ENCODE peak calls at places on chromosomes 4 and X, in seven cellular contexts. K is prostate gland; M is NCI-H1092; F is activated CD8-positive, alpha-beta memory T cell treated with anti-CD3 and anti-CD28 coated beads for 1 hour; V is pons; H is AG09309; A is activated CD4-positive, CD25-positive, alpha-beta regulatory T cell treated with anti-CD3 and anti-CD28 coated beads, Interleukin-2, amount 50 U/mL, for 72 hours. E is an unnamed sample.

GRCh38 chr4:61395754-61396153 is 195.6 kb downstream of the ADGRL3 start:
- DNase-seq in A (no peak), K (no peak), H (no peak), M (no peak), V (no peak), F (no peak), E (no peak)

GRCh38 chr4:159455675-159456235 is 352.9 kb downstream of the RAPGEF2 start:
- DNase-seq in F (no peak), K (no peak), M (no peak), H (no peak), A (no peak), V (peak), E (no peak)

GRCh38 chr4:111562811-111563210 is 582.4 kb upstream of the FAM241A start:
- DNase-seq in V (no peak), F (no peak), A (no peak), H (no peak), K (no peak), M (no peak), E (no peak)

GRCh38 chr4:171774642-171775041 is 38.6 kb upstream of the GALNTL6 start:
- DNase-seq in H (no peak), A (no peak), F (no peak), V (no peak), M (no peak), K (no peak), E (no peak)

GRCh38 chr4:184028571-184028996 is 123.5 kb downstream of the STOX2 start:
- DNase-seq in V (no peak), A (no peak), F (no peak), M (no peak), K (no peak), H (no peak), E (no peak)

GRCh38 chrX:3175659-3176438 is 134.6 kb downstream of the ARSF start:
- DNase-seq in M (no peak), K (no peak), F (no peak), V (no peak), A (no peak), H (no peak), E (no peak)

GRCh38 chr4:88719381-88719780 is 21.8 kb upstream of the NAP1L5 start:
- DNase-seq in A (no peak), K (no peak), M (no peak), F (no peak), H (no peak), V (no peak), E (no peak)

GRCh38 chr4:127604949-127605709 is 27.6 kb upstream of the INTU start:
- DNase-seq in V (peak), F (no peak), A (no peak), H (no peak), K (no peak), M (peak), E (no peak)

GRCh38 chr4:183255487-183255886 is 64.6 kb downstream of the CLDN22 start:
- DNase-seq in M (no peak), V (no peak), F (no peak), K (no peak), H (no peak), A (no peak), E (no peak)

GRCh38 chrX:21174439-21174838 is 199.8 kb upstream of the CNKSR2 start:
- DNase-seq in A (no peak), K (no peak), F (no peak), H (no peak), M (no peak), V (no peak), E (no peak)

GRCh38 chr4:81565137-81565870 is 93.6 kb upstream of the RASGEF1B start:
- DNase-seq in H (no peak), V (peak), F (no peak), A (no peak), M (no peak), K (peak), E (no peak)

GRCh38 chr4:183960021-183960420 is 54.9 kb downstream of the STOX2 start:
- DNase-seq in A (no peak), F (no peak), V (peak), H (no peak), M (peak), K (peak), E (no peak)

GRCh38 chr4:38192516-38192915 is 232.3 kb downstream of the PTTG2 start:
- DNase-seq in H (no peak), F (no peak), V (no peak), M (no peak), K (no peak), A (no peak), E (no peak)

GRCh38 chr4:145230726-145231125 is 50.3 kb upstream of the OTUD4 start:
- DNase-seq in M (no peak), K (no peak), A (no peak), F (no peak), H (peak), V (no peak), E (no peak)

GRCh38 chr4:71559957-71560541 is 221.2 kb downstream of the SLC4A4 start:
- DNase-seq in H (no peak), F (no peak), K (no peak), V (no peak), A (no peak), M (no peak), E (no peak)

GRCh38 chr4:73620115-73620792 is at the start of gene RASSF6:
- DNase-seq in A (peak), F (no peak), M (peak), V (no peak), H (no peak), K (peak), E (no peak)

GRCh38 chr4:2811830-2812599 is 19.1 kb downstream of the SH3BP2 start:
- DNase-seq in H (no peak), F (no peak), V (peak), M (no peak), A (peak), K (no peak), E (peak)

GRCh38 chr4:2746891-2747695 is 9.0 kb downstream of the TNIP2 start:
- DNase-seq in H (no peak), A (no peak), V (no peak), F (no peak), M (no peak), K (no peak), E (no peak)

GRCh38 chr4:110514889-110515479 is 39.0 kb downstream of the ENPEP start:
- DNase-seq in F (no peak), V (peak), K (no peak), H (no peak), M (no peak), A (no peak), E (no peak)

GRCh38 chr4:53321151-53321987 is 44.5 kb downstream of the SCFD2 start:
- DNase-seq in F (no peak), V (no peak), H (peak), K (no peak), A (no peak), M (no peak), E (no peak)

GRCh38 chr4:185317880-185318279 is 77.8 kb downstream of the LRP2BP start:
- DNase-seq in M (no peak), F (no peak), A (no peak), K (no peak), H (no peak), V (no peak), E (no peak)

GRCh38 chr4:147487616-147488015 is 6.7 kb downstream of the EDNRA start:
- DNase-seq in V (no peak), A (no peak), K (no peak), M (no peak), H (no peak), F (no peak), E (no peak)

GRCh38 chr4:77827343-77827742 is 8.2 kb upstream of the CNOT6L start:
- DNase-seq in F (no peak), M (no peak), A (no peak), H (no peak), V (no peak), K (no peak), E (no peak)

GRCh38 chr4:856468-856901 is 30.6 kb upstream of the CPLX1 start:
- DNase-seq in M (no peak), A (no peak), K (no peak), H (no peak), V (no peak), F (no peak), E (no peak)

GRCh38 chrX:3631196-3631595 is 82.3 kb downstream of the PRKX start:
- DNase-seq in M (no peak), H (no peak), F (no peak), V (no peak), A (no peak), K (no peak), E (no peak)

GRCh38 chrX:124719060-124719459 is 372.7 kb downstream of the SH2D1A start:
- DNase-seq in M (no peak), F (no peak), A (no peak), V (no peak), K (no peak), H (no peak), E (no peak)

GRCh38 chr4:24262084-24262483 is 322.3 kb downstream of the DHX15 start:
- DNase-seq in A (no peak), V (no peak), M (no peak), H (no peak), K (no peak), F (no peak), E (no peak)

GRCh38 chr4:3019471-3019870 is 54.9 kb downstream of the HTT-AS start:
- DNase-seq in K (no peak), F (no peak), M (no peak), H (no peak), A (no peak), V (no peak), E (no peak)

GRCh38 chrX:130120746-130121504 is 10.6 kb upstream of the ELF4 start:
- DNase-seq in A (peak), F (peak), M (no peak), K (peak), H (peak), V (peak), E (peak)

GRCh38 chrX:9117851-9118250 is 83.9 kb upstream of the FAM9B start:
- DNase-seq in K (no peak), A (no peak), H (no peak), V (no peak), F (no peak), M (no peak), E (no peak)

GRCh38 chr4:113673450-113673849 is 88.1 kb downstream of the CAMK2D start:
- DNase-seq in H (no peak), K (no peak), F (no peak), A (no peak), V (no peak), M (no peak), E (no peak)

GRCh38 chrX:34734383-34734782 is 77.3 kb upstream of the TMEM47 start:
- DNase-seq in H (no peak), F (no peak), A (no peak), V (no peak), K (no peak), M (no peak), E (no peak)

GRCh38 chr4:11773798-11774197 is 345.1 kb upstream of the HS3ST1 start:
- DNase-seq in M (no peak), V (no peak), F (no peak), H (no peak), K (no peak), A (no peak), E (no peak)

GRCh38 chr4:34721835-34722234 is 1522.5 kb downstream of the ARAP2 start:
- DNase-seq in V (no peak), M (no peak), H (no peak), K (no peak), A (no peak), F (no peak), E (no peak)

GRCh38 chr4:111542056-111542455 is 603.2 kb upstream of the FAM241A start:
- DNase-seq in V (no peak), F (no peak), H (no peak), M (no peak), A (no peak), K (no peak), E (no peak)

E was measured in activated T-helper 1 cell treated with Interleukin-2 at 50 U/mL for 16 hours.